ENCODE peak calls at places on chromosomes 2 and 18, in eight cellular contexts. One of them, this sample, is unnamed.

GRCh38 chr2:20578895-20579825 is 71.7 kb downstream of the HS1BP3 start:
- DNase-seq in ELR: peak; percentile 99
- DNase-seq in pulmonary artery endothelial cell: peak; percentile 99
- DNase-seq in GM03348: peak; percentile 92
- DNase-seq in activated CD8-positive, alpha-beta T cell treated with anti-CD3 and anti-CD28 coated beads, Interleukin-2, amount 10 ng/mL, durations not matched to agents 7 days and 5 days: no peak
- DNase-seq in fibroblast of lung: peak; percentile 99
- DNase-seq in effector memory CD4-positive, alpha-beta T cell: no peak
- DNase-seq in T-helper 2 cell treated with Interferon-gamma antibody and Interleukin-4, amounts not matched to agents 5 μg/mL and 100 μg/mL, for 36 hours: no peak
- DNase-seq in this sample: peak; percentile 96

GRCh38 chr18:9743200-9744016 is 35.3 kb downstream of the RAB31 start:
- DNase-seq in ELR: peak; percentile 100
- DNase-seq in pulmonary artery endothelial cell: no peak
- DNase-seq in GM03348: peak; percentile 90
- DNase-seq in activated CD8-positive, alpha-beta T cell treated with anti-CD3 and anti-CD28 coated beads, Interleukin-2, amount 10 ng/mL, durations not matched to agents 7 days and 5 days: no peak
- DNase-seq in fibroblast of lung: peak; percentile 97
- DNase-seq in effector memory CD4-positive, alpha-beta T cell: no peak
- DNase-seq in T-helper 2 cell treated with Interferon-gamma antibody and Interleukin-4, amounts not matched to agents 5 μg/mL and 100 μg/mL, for 36 hours: no peak
- DNase-seq in this sample: peak; percentile 94

GRCh38 chr2:21183306-21183705 is 59.5 kb downstream of the TDRD15 start:
- DNase-seq in ELR: no peak
- DNase-seq in pulmonary artery endothelial cell: no peak
- DNase-seq in GM03348: no peak
- DNase-seq in activated CD8-positive, alpha-beta T cell treated with anti-CD3 and anti-CD28 coated beads, Interleukin-2, amount 10 ng/mL, durations not matched to agents 7 days and 5 days: no peak
- DNase-seq in fibroblast of lung: no peak
- DNase-seq in effector memory CD4-positive, alpha-beta T cell: no peak
- DNase-seq in T-helper 2 cell treated with Interferon-gamma antibody and Interleukin-4, amounts not matched to agents 5 μg/mL and 100 μg/mL, for 36 hours: no peak
- DNase-seq in this sample: no peak

GRCh38 chr2:9463698-9464034 is 10.7 kb upstream of the IAH1 start:
- DNase-seq in ELR: peak; percentile 54
- DNase-seq in pulmonary artery endothelial cell: no peak
- DNase-seq in GM03348: no peak
- DNase-seq in activated CD8-positive, alpha-beta T cell treated with anti-CD3 and anti-CD28 coated beads, Interleukin-2, amount 10 ng/mL, durations not matched to agents 7 days and 5 days: peak; percentile 27
- DNase-seq in fibroblast of lung: peak; percentile 65
- DNase-seq in effector memory CD4-positive, alpha-beta T cell: no peak
- DNase-seq in T-helper 2 cell treated with Interferon-gamma antibody and Interleukin-4, amounts not matched to agents 5 μg/mL and 100 μg/mL, for 36 hours: no peak
- DNase-seq in this sample: no peak

GRCh38 chr18:21894619-21895367 is 154.2 kb downstream of the MIB1 start:
- DNase-seq in ELR: no peak
- DNase-seq in pulmonary artery endothelial cell: no peak
- DNase-seq in GM03348: no peak
- DNase-seq in activated CD8-positive, alpha-beta T cell treated with anti-CD3 and anti-CD28 coated beads, Interleukin-2, amount 10 ng/mL, durations not matched to agents 7 days and 5 days: no peak
- DNase-seq in fibroblast of lung: no peak
- DNase-seq in effector memory CD4-positive, alpha-beta T cell: no peak
- DNase-seq in T-helper 2 cell treated with Interferon-gamma antibody and Interleukin-4, amounts not matched to agents 5 μg/mL and 100 μg/mL, for 36 hours: no peak
- DNase-seq in this sample: no peak

GRCh38 chr2:225030893-225031292 is 11.4 kb downstream of the DOCK10 start:
- DNase-seq in ELR: no peak
- DNase-seq in pulmonary artery endothelial cell: no peak
- DNase-seq in GM03348: no peak
- DNase-seq in activated CD8-positive, alpha-beta T cell treated with anti-CD3 and anti-CD28 coated beads, Interleukin-2, amount 10 ng/mL, durations not matched to agents 7 days and 5 days: no peak
- DNase-seq in fibroblast of lung: no peak
- DNase-seq in effector memory CD4-positive, alpha-beta T cell: no peak
- DNase-seq in T-helper 2 cell treated with Interferon-gamma antibody and Interleukin-4, amounts not matched to agents 5 μg/mL and 100 μg/mL, for 36 hours: no peak
- DNase-seq in this sample: no peak

GRCh38 chr2:20571231-20571630 is 79.7 kb downstream of the HS1BP3 start:
- DNase-seq in ELR: no peak
- DNase-seq in pulmonary artery endothelial cell: no peak
- DNase-seq in GM03348: no peak
- DNase-seq in activated CD8-positive, alpha-beta T cell treated with anti-CD3 and anti-CD28 coated beads, Interleukin-2, amount 10 ng/mL, durations not matched to agents 7 days and 5 days: no peak
- DNase-seq in fibroblast of lung: no peak
- DNase-seq in effector memory CD4-positive, alpha-beta T cell: no peak
- DNase-seq in T-helper 2 cell treated with Interferon-gamma antibody and Interleukin-4, amounts not matched to agents 5 μg/mL and 100 μg/mL, for 36 hours: no peak
- DNase-seq in this sample: no peak

GRCh38 chr18:38923136-38923535 is 1357.5 kb upstream of the CELF4 start:
- DNase-seq in ELR: no peak
- DNase-seq in pulmonary artery endothelial cell: no peak
- DNase-seq in GM03348: no peak
- DNase-seq in activated CD8-positive, alpha-beta T cell treated with anti-CD3 and anti-CD28 coated beads, Interleukin-2, amount 10 ng/mL, durations not matched to agents 7 days and 5 days: no peak
- DNase-seq in fibroblast of lung: no peak
- DNase-seq in effector memory CD4-positive, alpha-beta T cell: no peak
- DNase-seq in T-helper 2 cell treated with Interferon-gamma antibody and Interleukin-4, amounts not matched to agents 5 μg/mL and 100 μg/mL, for 36 hours: no peak
- DNase-seq in this sample: no peak

GRCh38 chr2:96815326-96816126 is 542 bp upstream of the CNNM3 start:
- DNase-seq in ELR: peak; percentile 56
- DNase-seq in pulmonary artery endothelial cell: no peak
- DNase-seq in GM03348: peak; percentile 52
- DNase-seq in activated CD8-positive, alpha-beta T cell treated with anti-CD3 and anti-CD28 coated beads, Interleukin-2, amount 10 ng/mL, durations not matched to agents 7 days and 5 days: no peak
- DNase-seq in fibroblast of lung: peak; percentile 67
- DNase-seq in effector memory CD4-positive, alpha-beta T cell: no peak
- DNase-seq in T-helper 2 cell treated with Interferon-gamma antibody and Interleukin-4, amounts not matched to agents 5 μg/mL and 100 μg/mL, for 36 hours: peak; percentile 36
- DNase-seq in this sample: peak; percentile 45

GRCh38 chr2:233098615-233099014 is 38.5 kb downstream of the INPP5D start:
- DNase-seq in ELR: peak; percentile 11
- DNase-seq in pulmonary artery endothelial cell: no peak
- DNase-seq in GM03348: no peak
- DNase-seq in activated CD8-positive, alpha-beta T cell treated with anti-CD3 and anti-CD28 coated beads, Interleukin-2, amount 10 ng/mL, durations not matched to agents 7 days and 5 days: no peak
- DNase-seq in fibroblast of lung: no peak
- DNase-seq in effector memory CD4-positive, alpha-beta T cell: no peak
- DNase-seq in T-helper 2 cell treated with Interferon-gamma antibody and Interleukin-4, amounts not matched to agents 5 μg/mL and 100 μg/mL, for 36 hours: no peak
- DNase-seq in this sample: no peak

GRCh38 chr2:239209806-239210205 is 191.0 kb downstream of the HDAC4 start:
- DNase-seq in ELR: no peak
- DNase-seq in pulmonary artery endothelial cell: no peak
- DNase-seq in GM03348: no peak
- DNase-seq in activated CD8-positive, alpha-beta T cell treated with anti-CD3 and anti-CD28 coated beads, Interleukin-2, amount 10 ng/mL, durations not matched to agents 7 days and 5 days: no peak
- DNase-seq in fibroblast of lung: no peak
- DNase-seq in effector memory CD4-positive, alpha-beta T cell: no peak
- DNase-seq in T-helper 2 cell treated with Interferon-gamma antibody and Interleukin-4, amounts not matched to agents 5 μg/mL and 100 μg/mL, for 36 hours: no peak
- DNase-seq in this sample: no peak

GRCh38 chr18:54149078-54149697 is 75.3 kb downstream of the MBD2 start:
- DNase-seq in ELR: peak; percentile 91
- DNase-seq in pulmonary artery endothelial cell: peak; percentile 86
- DNase-seq in GM03348: peak; percentile 87
- DNase-seq in activated CD8-positive, alpha-beta T cell treated with anti-CD3 and anti-CD28 coated beads, Interleukin-2, amount 10 ng/mL, durations not matched to agents 7 days and 5 days: peak; percentile 34
- DNase-seq in fibroblast of lung: peak; percentile 96
- DNase-seq in effector memory CD4-positive, alpha-beta T cell: no peak
- DNase-seq in T-helper 2 cell treated with Interferon-gamma antibody and Interleukin-4, amounts not matched to agents 5 μg/mL and 100 μg/mL, for 36 hours: peak; percentile 64
- DNase-seq in this sample: peak; percentile 85

GRCh38 chr18:23401400-23402347 is 51.4 kb upstream of the RIOK3 start:
- DNase-seq in ELR: peak; percentile 78
- DNase-seq in pulmonary artery endothelial cell: peak; percentile 98
- DNase-seq in GM03348: peak; percentile 26
- DNase-seq in activated CD8-positive, alpha-beta T cell treated with anti-CD3 and anti-CD28 coated beads, Interleukin-2, amount 10 ng/mL, durations not matched to agents 7 days and 5 days: no peak
- DNase-seq in fibroblast of lung: peak; percentile 83
- DNase-seq in effector memory CD4-positive, alpha-beta T cell: no peak
- DNase-seq in T-helper 2 cell treated with Interferon-gamma antibody and Interleukin-4, amounts not matched to agents 5 μg/mL and 100 μg/mL, for 36 hours: no peak
- DNase-seq in this sample: no peak

GRCh38 chr2:210399440-210400041 is 77.0 kb downstream of the LANCL1 start:
- DNase-seq in ELR: peak; percentile 38
- DNase-seq in pulmonary artery endothelial cell: no peak
- DNase-seq in GM03348: peak; percentile 4
- DNase-seq in activated CD8-positive, alpha-beta T cell treated with anti-CD3 and anti-CD28 coated beads, Interleukin-2, amount 10 ng/mL, durations not matched to agents 7 days and 5 days: no peak
- DNase-seq in fibroblast of lung: peak; percentile 5
- DNase-seq in effector memory CD4-positive, alpha-beta T cell: no peak
- DNase-seq in T-helper 2 cell treated with Interferon-gamma antibody and Interleukin-4, amounts not matched to agents 5 μg/mL and 100 μg/mL, for 36 hours: no peak
- DNase-seq in this sample: no peak

GRCh38 chr2:58405341-58405740 is 164.2 kb upstream of the FANCL start:
- DNase-seq in ELR: no peak
- DNase-seq in pulmonary artery endothelial cell: no peak
- DNase-seq in GM03348: no peak
- DNase-seq in activated CD8-positive, alpha-beta T cell treated with anti-CD3 and anti-CD28 coated beads, Interleukin-2, amount 10 ng/mL, durations not matched to agents 7 days and 5 days: no peak
- DNase-seq in fibroblast of lung: no peak
- DNase-seq in effector memory CD4-positive, alpha-beta T cell: no peak
- DNase-seq in T-helper 2 cell treated with Interferon-gamma antibody and Interleukin-4, amounts not matched to agents 5 μg/mL and 100 μg/mL, for 36 hours: no peak
- DNase-seq in this sample: no peak

GRCh38 chr18:908631-909621 is 4.3 kb downstream of the ADCYAP1 start:
- DNase-seq in ELR: no peak
- DNase-seq in pulmonary artery endothelial cell: no peak
- DNase-seq in GM03348: peak; percentile 6
- DNase-seq in activated CD8-positive, alpha-beta T cell treated with anti-CD3 and anti-CD28 coated beads, Interleukin-2, amount 10 ng/mL, durations not matched to agents 7 days and 5 days: no peak
- DNase-seq in fibroblast of lung: no peak
- DNase-seq in effector memory CD4-positive, alpha-beta T cell: no peak
- DNase-seq in T-helper 2 cell treated with Interferon-gamma antibody and Interleukin-4, amounts not matched to agents 5 μg/mL and 100 μg/mL, for 36 hours: no peak
- DNase-seq in this sample: no peak

GRCh38 chr18:13585379-13586153 is 140.8 kb downstream of the FAM210A start:
- DNase-seq in ELR: no peak
- DNase-seq in pulmonary artery endothelial cell: no peak
- DNase-seq in GM03348: no peak
- DNase-seq in activated CD8-positive, alpha-beta T cell treated with anti-CD3 and anti-CD28 coated beads, Interleukin-2, amount 10 ng/mL, durations not matched to agents 7 days and 5 days: no peak
- DNase-seq in fibroblast of lung: no peak
- DNase-seq in effector memory CD4-positive, alpha-beta T cell: no peak
- DNase-seq in T-helper 2 cell treated with Interferon-gamma antibody and Interleukin-4, amounts not matched to agents 5 μg/mL and 100 μg/mL, for 36 hours: no peak
- DNase-seq in this sample: no peak

GRCh38 chr2:83900859-83901258 is 558.2 kb downstream of the SUCLG1 start:
- DNase-seq in ELR: peak; percentile 92
- DNase-seq in pulmonary artery endothelial cell: no peak
- DNase-seq in GM03348: no peak
- DNase-seq in activated CD8-positive, alpha-beta T cell treated with anti-CD3 and anti-CD28 coated beads, Interleukin-2, amount 10 ng/mL, durations not matched to agents 7 days and 5 days: no peak
- DNase-seq in fibroblast of lung: peak; percentile 18
- DNase-seq in effector memory CD4-positive, alpha-beta T cell: no peak
- DNase-seq in T-helper 2 cell treated with Interferon-gamma antibody and Interleukin-4, amounts not matched to agents 5 μg/mL and 100 μg/mL, for 36 hours: no peak
- DNase-seq in this sample: no peak

GRCh38 chr2:232668805-232669444 is 28.2 kb upstream of the GIGYF2 start:
- DNase-seq in ELR: peak; percentile 43
- DNase-seq in pulmonary artery endothelial cell: no peak
- DNase-seq in GM03348: peak; percentile 46
- DNase-seq in activated CD8-positive, alpha-beta T cell treated with anti-CD3 and anti-CD28 coated beads, Interleukin-2, amount 10 ng/mL, durations not matched to agents 7 days and 5 days: no peak
- DNase-seq in fibroblast of lung: peak; percentile 13
- DNase-seq in effector memory CD4-positive, alpha-beta T cell: no peak
- DNase-seq in T-helper 2 cell treated with Interferon-gamma antibody and Interleukin-4, amounts not matched to agents 5 μg/mL and 100 μg/mL, for 36 hours: no peak
- DNase-seq in this sample: no peak

GRCh38 chr2:167406558-167406957 is 518.3 kb downstream of the XIRP2 start:
- DNase-seq in ELR: peak; percentile 16
- DNase-seq in pulmonary artery endothelial cell: no peak
- DNase-seq in GM03348: no peak
- DNase-seq in activated CD8-positive, alpha-beta T cell treated with anti-CD3 and anti-CD28 coated beads, Interleukin-2, amount 10 ng/mL, durations not matched to agents 7 days and 5 days: no peak
- DNase-seq in fibroblast of lung: peak; percentile 82
- DNase-seq in effector memory CD4-positive, alpha-beta T cell: no peak
- DNase-seq in T-helper 2 cell treated with Interferon-gamma antibody and Interleukin-4, amounts not matched to agents 5 μg/mL and 100 μg/mL, for 36 hours: no peak
- DNase-seq in this sample: no peak

GRCh38 chr2:73013941-73014340 is 57.6 kb downstream of the SFXN5 start:
- DNase-seq in ELR: peak; percentile 80
- DNase-seq in pulmonary artery endothelial cell: peak; percentile 58
- DNase-seq in GM03348: no peak
- DNase-seq in activated CD8-positive, alpha-beta T cell treated with anti-CD3 and anti-CD28 coated beads, Interleukin-2, amount 10 ng/mL, durations not matched to agents 7 days and 5 days: no peak
- DNase-seq in fibroblast of lung: peak; percentile 71
- DNase-seq in effector memory CD4-positive, alpha-beta T cell: no peak
- DNase-seq in T-helper 2 cell treated with Interferon-gamma antibody and Interleukin-4, amounts not matched to agents 5 μg/mL and 100 μg/mL, for 36 hours: no peak
- DNase-seq in this sample: no peak

GRCh38 chr2:240822280-240822847 is 2.3 kb upstream of the KIF1A start:
- DNase-seq in ELR: no peak
- DNase-seq in pulmonary artery endothelial cell: no peak
- DNase-seq in GM03348: no peak
- DNase-seq in activated CD8-positive, alpha-beta T cell treated with anti-CD3 and anti-CD28 coated beads, Interleukin-2, amount 10 ng/mL, durations not matched to agents 7 days and 5 days: peak; percentile 10
- DNase-seq in fibroblast of lung: no peak
- DNase-seq in effector memory CD4-positive, alpha-beta T cell: no peak
- DNase-seq in T-helper 2 cell treated with Interferon-gamma antibody and Interleukin-4, amounts not matched to agents 5 μg/mL and 100 μg/mL, for 36 hours: no peak
- DNase-seq in this sample: no peak

GRCh38 chr2:238094438-238095022 is 5.6 kb upstream of the ESPNL start:
- DNase-seq in ELR: no peak
- DNase-seq in pulmonary artery endothelial cell: no peak
- DNase-seq in GM03348: no peak
- DNase-seq in activated CD8-positive, alpha-beta T cell treated with anti-CD3 and anti-CD28 coated beads, Interleukin-2, amount 10 ng/mL, durations not matched to agents 7 days and 5 days: peak; percentile 9
- DNase-seq in fibroblast of lung: no peak
- DNase-seq in effector memory CD4-positive, alpha-beta T cell: no peak
- DNase-seq in T-helper 2 cell treated with Interferon-gamma antibody and Interleukin-4, amounts not matched to agents 5 μg/mL and 100 μg/mL, for 36 hours: no peak
- DNase-seq in this sample: no peak

GRCh38 chr2:39202639-39203369 is 41.0 kb downstream of the CDKL4 start:
- DNase-seq in ELR: peak; percentile 9
- DNase-seq in pulmonary artery endothelial cell: no peak
- DNase-seq in GM03348: no peak
- DNase-seq in activated CD8-positive, alpha-beta T cell treated with anti-CD3 and anti-CD28 coated beads, Interleukin-2, amount 10 ng/mL, durations not matched to agents 7 days and 5 days: no peak
- DNase-seq in fibroblast of lung: peak; percentile 24
- DNase-seq in effector memory CD4-positive, alpha-beta T cell: no peak
- DNase-seq in T-helper 2 cell treated with Interferon-gamma antibody and Interleukin-4, amounts not matched to agents 5 μg/mL and 100 μg/mL, for 36 hours: no peak
- DNase-seq in this sample: no peak

GRCh38 chr18:59834267-59834666 is 65.5 kb upstream of the PMAIP1 start:
- DNase-seq in ELR: no peak
- DNase-seq in pulmonary artery endothelial cell: no peak
- DNase-seq in GM03348: no peak
- DNase-seq in activated CD8-positive, alpha-beta T cell treated with anti-CD3 and anti-CD28 coated beads, Interleukin-2, amount 10 ng/mL, durations not matched to agents 7 days and 5 days: no peak
- DNase-seq in fibroblast of lung: no peak
- DNase-seq in effector memory CD4-positive, alpha-beta T cell: no peak
- DNase-seq in T-helper 2 cell treated with Interferon-gamma antibody and Interleukin-4, amounts not matched to agents 5 μg/mL and 100 μg/mL, for 36 hours: no peak
- DNase-seq in this sample: no peak

GRCh38 chr2:842151-842792 is 108.4 kb upstream of the SNTG2 start:
- DNase-seq in ELR: no peak
- DNase-seq in pulmonary artery endothelial cell: no peak
- DNase-seq in GM03348: no peak
- DNase-seq in activated CD8-positive, alpha-beta T cell treated with anti-CD3 and anti-CD28 coated beads, Interleukin-2, amount 10 ng/mL, durations not matched to agents 7 days and 5 days: no peak
- DNase-seq in fibroblast of lung: no peak
- DNase-seq in effector memory CD4-positive, alpha-beta T cell: no peak
- DNase-seq in T-helper 2 cell treated with Interferon-gamma antibody and Interleukin-4, amounts not matched to agents 5 μg/mL and 100 μg/mL, for 36 hours: no peak
- DNase-seq in this sample: no peak

GRCh38 chr2:15984367-15985255 is 44.3 kb downstream of the MYCN start:
- DNase-seq in ELR: no peak
- DNase-seq in pulmonary artery endothelial cell: no peak
- DNase-seq in GM03348: no peak
- DNase-seq in activated CD8-positive, alpha-beta T cell treated with anti-CD3 and anti-CD28 coated beads, Interleukin-2, amount 10 ng/mL, durations not matched to agents 7 days and 5 days: no peak
- DNase-seq in fibroblast of lung: no peak
- DNase-seq in effector memory CD4-positive, alpha-beta T cell: no peak
- DNase-seq in T-helper 2 cell treated with Interferon-gamma antibody and Interleukin-4, amounts not matched to agents 5 μg/mL and 100 μg/mL, for 36 hours: no peak
- DNase-seq in this sample: no peak

This sample was measured in HFFc6.